ENCODE peak calls at places on chromosomes 5 and 9, in ten cellular contexts. C is brain microvascular endothelial cell, E is endothelial cell of umbilical vein, P is chondrocyte, M is endothelial cell, T is foreskin fibroblast, H is sigmoid colon, R is heart right ventricle, S is B cell, I is neural progenitor cell. O is an unnamed sample.

GRCh38 chr9:35790385-35791291 is 753 bp upstream of the NPR2 start:
- DNase-seq in E (peak; percentile 78), T (peak; percentile 78), I (peak; percentile 87), C (peak; percentile 68), S (peak; percentile 71), R (peak; percentile 83), P (no peak), H (peak; percentile 92), M (peak; percentile 72), O (peak; percentile 79)

GRCh38 chr9:13857521-13857920 is 456.4 kb downstream of the NFIB start:
- DNase-seq in R (no peak), H (no peak), C (peak; percentile 2), M (no peak), I (no peak), E (peak; percentile 24), S (no peak), P (no peak), T (peak; percentile 46), O (no peak)

GRCh38 chr5:149195337-149195887 is 54.1 kb downstream of the ABLIM3 start:
- DNase-seq in C (no peak), R (peak; percentile 71), P (no peak), I (no peak), H (no peak), E (no peak), T (no peak), S (no peak), M (no peak), O (no peak)

GRCh38 chr9:127162046-127162445 is 39.6 kb upstream of the ANGPTL2 start:
- DNase-seq in I (no peak), P (no peak), S (no peak), H (peak; percentile 47), C (no peak), T (no peak), R (no peak), E (no peak), M (no peak), O (no peak)

GRCh38 chr9:76537150-76537646 is 78.2 kb downstream of the GCNT1 start:
- DNase-seq in I (peak; percentile 8), T (no peak), C (no peak), M (no peak), H (no peak), R (peak; percentile 34), E (peak; percentile 77), S (no peak), P (no peak), O (no peak)

GRCh38 chr5:154209591-154210081 is 19.1 kb downstream of the GALNT10 start:
- DNase-seq in S (no peak), C (no peak), P (no peak), R (no peak), I (no peak), H (peak; percentile 14), T (no peak), E (no peak), M (no peak), O (no peak)

GRCh38 chr9:129482521-129483466 is 138.1 kb downstream of the C9orf50 start:
- DNase-seq in C (peak; percentile 78), E (peak; percentile 69), S (peak; percentile 47), M (peak; percentile 59), I (peak; percentile 74), T (peak; percentile 94), H (peak; percentile 96), P (peak; percentile 93), R (peak; percentile 93), O (no peak)

GRCh38 chr5:170572453-170572852 is 68.6 kb downstream of the KCNIP1 start:
- DNase-seq in P (no peak), E (peak; percentile 22), M (no peak), I (no peak), C (no peak), S (no peak), T (no peak), R (no peak), H (no peak), O (no peak)

GRCh38 chr9:104177003-104177611 is 83.0 kb downstream of the SMC2 start:
- DNase-seq in E (peak; percentile 14), P (no peak), H (no peak), T (no peak), I (peak; percentile 8), S (no peak), C (no peak), R (no peak), M (no peak), O (no peak)

DNA sequence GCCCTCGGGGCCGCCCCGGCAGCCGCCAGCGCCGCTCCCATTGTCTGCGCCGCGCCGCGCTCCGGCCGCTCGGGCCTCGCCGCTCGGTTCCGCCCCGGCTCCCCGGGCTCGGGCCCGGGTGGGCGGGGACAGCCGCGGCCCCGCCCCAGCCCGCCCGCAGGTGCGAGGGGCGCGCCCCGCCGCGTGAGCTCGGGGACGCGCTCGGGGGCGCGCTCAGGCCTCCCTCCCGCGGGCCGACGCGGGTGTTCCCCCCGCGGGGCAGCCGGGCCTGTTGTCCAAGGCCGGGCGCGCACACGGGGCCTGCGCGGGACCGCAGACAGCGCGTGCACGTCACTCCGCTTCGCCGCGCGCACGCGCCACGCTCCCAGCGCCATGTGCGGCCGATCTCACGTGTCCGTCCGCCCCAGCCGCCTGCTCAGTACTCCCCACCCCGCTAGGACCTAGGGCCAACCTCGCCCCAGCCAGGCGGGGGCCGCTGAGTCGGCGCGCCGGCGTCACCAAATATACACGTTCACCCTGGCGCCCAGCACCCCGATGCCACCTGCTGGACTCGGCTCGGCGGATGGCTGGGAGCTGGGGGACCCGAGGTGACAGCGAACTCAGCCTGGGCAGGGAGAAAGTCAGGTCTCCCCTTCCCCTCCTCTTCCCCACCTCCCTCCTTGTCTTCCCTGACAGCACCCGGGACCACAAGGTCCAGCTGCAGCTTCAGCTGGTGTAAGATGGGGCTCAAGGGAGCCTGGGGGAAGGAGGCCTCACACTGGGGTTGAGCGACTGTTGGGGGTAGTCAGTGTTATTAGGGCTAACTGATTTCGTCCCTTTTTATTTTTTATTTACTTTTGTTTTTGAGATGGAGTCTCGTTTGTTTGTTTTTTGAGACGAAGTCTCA is 14.3 kb downstream of the GBGT1 start:
- DNase-seq in C (peak; percentile 71), H (peak; percentile 96), P (no peak), S (peak; percentile 96), R (peak; percentile 88), M (peak; percentile 82), I (peak; percentile 95), T (peak; percentile 91), E (peak; percentile 92), O (peak; percentile 95)
- TF ChIP-seq CTCF in C (peak; percentile 37), H (peak; percentile 24), P (peak; percentile 63), S (peak; percentile 62), R (peak; percentile 38), M (no peak), I (peak; percentile 23), T (no peak), E (no peak), O (no peak)

DNA sequence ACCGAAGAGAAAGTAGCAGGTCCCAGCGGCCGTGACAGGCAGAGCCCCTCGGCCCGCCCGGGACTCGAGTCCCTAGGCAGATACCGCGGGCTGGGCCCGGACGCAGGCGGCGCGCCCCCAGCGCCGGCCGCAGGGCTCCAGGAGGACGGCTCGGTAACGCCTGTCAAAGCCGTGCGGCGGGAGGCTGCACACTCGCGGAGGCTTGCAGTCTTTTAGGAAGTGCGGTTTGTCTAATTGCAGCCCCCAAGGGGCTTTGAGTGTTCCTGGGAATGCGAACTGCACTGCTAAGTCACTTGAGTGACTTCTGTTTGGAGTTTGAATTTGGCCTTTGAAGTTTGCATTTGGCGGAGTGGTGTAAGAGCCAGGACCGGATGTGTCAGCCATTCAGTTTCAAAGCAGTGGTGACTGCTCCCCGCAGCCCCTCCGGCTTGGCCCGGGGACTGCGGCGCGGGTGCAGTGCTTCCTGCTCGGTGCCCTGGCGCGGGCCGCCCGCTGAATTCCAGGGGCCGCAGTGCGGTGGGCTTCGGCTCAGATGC is 1.3 kb downstream of the MAP3K1 start:
- DNase-seq in R (peak; percentile 50), S (peak; percentile 73), E (peak; percentile 70), M (peak; percentile 66), T (peak; percentile 41), P (peak; percentile 93), H (peak; percentile 76), C (peak; percentile 47), I (peak; percentile 75), O (no peak)
- TF ChIP-seq CTCF in R (no peak), S (no peak), E (no peak), M (no peak), T (no peak), P (no peak), H (no peak), C (no peak), I (no peak), O (no peak)

DNA sequence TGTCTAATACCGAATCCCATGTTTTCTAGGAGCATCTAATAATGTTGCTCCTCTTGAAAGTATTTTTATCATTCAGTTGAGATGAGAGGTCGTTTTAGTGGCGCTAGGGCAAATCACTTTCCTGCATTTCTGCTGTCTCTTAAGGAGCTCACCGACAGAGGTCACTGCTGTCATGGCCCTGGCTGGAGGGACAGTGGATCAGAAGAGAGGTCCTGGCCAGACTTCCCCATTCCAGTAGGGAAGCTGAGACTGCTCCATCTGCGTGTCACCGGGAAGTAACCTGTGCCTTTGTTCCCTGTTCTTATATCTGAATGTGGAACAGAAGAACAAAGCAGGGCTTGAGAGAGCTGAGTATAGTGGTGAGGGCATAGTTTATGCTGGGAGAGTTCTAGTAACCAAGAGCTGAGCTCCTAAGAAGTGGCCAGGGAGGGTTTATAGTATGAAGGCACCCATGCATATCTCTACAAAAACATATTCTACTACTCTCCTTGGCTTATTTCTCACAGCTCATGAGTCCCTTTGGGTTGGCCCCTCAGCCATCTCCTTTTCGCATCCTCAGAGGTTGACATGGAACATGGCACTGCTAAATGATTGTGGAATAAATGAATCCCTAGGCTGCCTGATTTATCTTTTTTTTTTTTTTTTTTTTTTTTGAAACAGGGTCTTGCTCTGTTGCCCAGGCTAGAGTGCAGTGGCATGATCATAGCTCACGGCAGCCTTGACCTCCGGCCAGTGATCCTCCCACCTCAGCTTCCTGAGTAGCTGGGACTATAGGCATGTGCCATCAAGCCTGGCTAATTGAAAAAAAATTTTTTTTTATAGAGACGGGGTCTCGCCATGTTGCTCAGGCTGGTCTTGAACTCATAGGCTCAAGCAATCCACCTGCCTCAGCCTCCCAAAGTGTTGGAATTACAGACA is 27.2 kb downstream of the ATP6V0E1 start:
- DNase-seq in T (no peak), C (no peak), I (peak; percentile 72), H (peak; percentile 76), S (no peak), R (peak; percentile 65), M (peak; percentile 39), E (peak; percentile 75), P (no peak), O (no peak)
- TF ChIP-seq CTCF in T (peak; percentile 24), C (peak; percentile 60), I (peak; percentile 61), H (no peak), S (no peak), R (peak; percentile 68), M (no peak), E (peak; percentile 41), P (peak; percentile 64), O (no peak)

GRCh38 chr5:143952809-143953208 is 140.8 kb downstream of the HMHB1 start:
- DNase-seq in C (no peak), H (no peak), M (no peak), R (no peak), P (no peak), S (no peak), E (peak; percentile 52), I (no peak), T (no peak), O (no peak)

GRCh38 chr5:143955140-143955539 is 143.2 kb downstream of the HMHB1 start:
- DNase-seq in E (no peak), R (peak; percentile 61), H (no peak), I (no peak), T (no peak), S (no peak), C (peak; percentile 50), M (no peak), P (no peak), O (no peak)

DNA sequence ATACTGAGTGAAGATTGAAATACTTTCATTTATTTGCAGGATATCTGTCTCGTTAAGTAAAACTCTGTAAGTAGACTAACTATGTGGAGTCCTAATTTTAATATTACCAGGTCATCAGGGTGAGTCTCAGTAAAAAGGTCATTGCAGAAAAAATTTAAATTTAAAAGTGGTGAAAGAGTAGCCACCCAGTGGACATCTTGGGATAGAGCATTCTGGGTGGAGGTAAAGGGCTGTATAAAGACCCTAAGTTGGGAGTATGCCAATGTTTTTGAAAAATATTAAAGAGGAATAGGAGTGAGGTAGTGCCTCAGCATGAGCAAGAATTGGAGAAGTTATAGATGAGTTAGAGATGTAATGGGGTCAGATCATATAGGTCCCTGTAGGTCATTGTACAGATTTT is 145.5 kb downstream of the HMHB1 start:
- DNase-seq in E (no peak), M (no peak), C (no peak), H (no peak), I (no peak), T (no peak), R (no peak), S (no peak), P (no peak), O (no peak)
- TF ChIP-seq CTCF in E (peak; percentile 5), M (peak; percentile 60), C (peak; percentile 62), H (no peak), I (peak; percentile 58), T (peak; percentile 41), R (peak; percentile 20), S (no peak), P (peak; percentile 69), O (peak; percentile 0)

O was measured in D721Med.